ENCODE peak calls at places on chromosomes 16 and 17, in seven cellular contexts. One of them, this sample, is unnamed.

GRCh38 chr17:58208344-58208743 is 10.7 kb downstream of the MKS1 start:
- DNase-seq in fibroblast of lung: no peak
- DNase-seq in psoas muscle: no peak
- DNase-seq in cardiac muscle cell: no peak
- DNase-seq in ascending aorta: no peak
- DNase-seq in AG04449: no peak
- DNase-seq in uterus: no peak
- DNase-seq in this sample: no peak

GRCh38 chr17:45640141-45640850 is 143.8 kb upstream of the CRHR1 start:
- DNase-seq in fibroblast of lung: peak
- DNase-seq in psoas muscle: peak
- DNase-seq in cardiac muscle cell: peak
- DNase-seq in ascending aorta: no peak
- DNase-seq in AG04449: peak
- DNase-seq in uterus: peak
- DNase-seq in this sample: peak

GRCh38 chr17:78330570-78331224 is 29.2 kb downstream of the SOCS3 start:
- DNase-seq in fibroblast of lung: peak
- DNase-seq in psoas muscle: peak
- DNase-seq in cardiac muscle cell: no peak
- DNase-seq in ascending aorta: no peak
- DNase-seq in AG04449: no peak
- DNase-seq in uterus: peak
- DNase-seq in this sample: no peak

GRCh38 chr16:13594798-13595197 is 325.2 kb upstream of the ERCC4 start:
- DNase-seq in fibroblast of lung: no peak
- DNase-seq in psoas muscle: no peak
- DNase-seq in cardiac muscle cell: no peak
- DNase-seq in ascending aorta: no peak
- DNase-seq in AG04449: no peak
- DNase-seq in uterus: no peak
- DNase-seq in this sample: no peak

GRCh38 chr16:87570938-87571867 is 31.1 kb upstream of the JPH3 start:
- DNase-seq in fibroblast of lung: peak
- DNase-seq in psoas muscle: peak
- DNase-seq in cardiac muscle cell: peak
- DNase-seq in ascending aorta: peak
- DNase-seq in AG04449: no peak
- DNase-seq in uterus: no peak
- DNase-seq in this sample: peak

GRCh38 chr16:53984936-53985335 is 281.0 kb downstream of the FTO start:
- DNase-seq in fibroblast of lung: no peak
- DNase-seq in psoas muscle: no peak
- DNase-seq in cardiac muscle cell: no peak
- DNase-seq in ascending aorta: no peak
- DNase-seq in AG04449: no peak
- DNase-seq in uterus: no peak
- DNase-seq in this sample: no peak

GRCh38 chr17:70905796-70906195 is 736.5 kb downstream of the KCNJ2 start:
- DNase-seq in fibroblast of lung: peak
- DNase-seq in psoas muscle: no peak
- DNase-seq in cardiac muscle cell: peak
- DNase-seq in ascending aorta: peak
- DNase-seq in AG04449: peak
- DNase-seq in uterus: no peak
- DNase-seq in this sample: no peak

GRCh38 chr16:64452446-64452845 is 669.4 kb downstream of the CDH11 start:
- DNase-seq in fibroblast of lung: no peak
- DNase-seq in psoas muscle: no peak
- DNase-seq in cardiac muscle cell: no peak
- DNase-seq in ascending aorta: no peak
- DNase-seq in AG04449: no peak
- DNase-seq in uterus: no peak
- DNase-seq in this sample: no peak

GRCh38 chr17:74937064-74938051 is 1.7 kb downstream of the OTOP3 start:
- DNase-seq in fibroblast of lung: no peak
- DNase-seq in psoas muscle: no peak
- DNase-seq in cardiac muscle cell: no peak
- DNase-seq in ascending aorta: no peak
- DNase-seq in AG04449: no peak
- DNase-seq in uterus: no peak
- DNase-seq in this sample: peak

GRCh38 chr16:84014570-84015327 is 27.8 kb downstream of the SLC38A8 start:
- DNase-seq in fibroblast of lung: no peak
- DNase-seq in psoas muscle: no peak
- DNase-seq in cardiac muscle cell: no peak
- DNase-seq in ascending aorta: no peak
- DNase-seq in AG04449: no peak
- DNase-seq in uterus: no peak
- DNase-seq in this sample: no peak

GRCh38 chr17:45132569-45133463 is 501 bp upstream of the PLCD3 start:
- DNase-seq in fibroblast of lung: peak
- DNase-seq in psoas muscle: peak
- DNase-seq in cardiac muscle cell: peak
- DNase-seq in ascending aorta: no peak
- DNase-seq in AG04449: no peak
- DNase-seq in uterus: peak
- DNase-seq in this sample: peak

GRCh38 chr17:75970011-75970523 is 8.9 kb downstream of the ACOX1 start:
- DNase-seq in fibroblast of lung: no peak
- DNase-seq in psoas muscle: no peak
- DNase-seq in cardiac muscle cell: peak
- DNase-seq in ascending aorta: no peak
- DNase-seq in AG04449: no peak
- DNase-seq in uterus: no peak
- DNase-seq in this sample: no peak

GRCh38 chr17:31581022-31581483 is 189.6 kb downstream of the RAB11FIP4 start:
- DNase-seq in fibroblast of lung: peak
- DNase-seq in psoas muscle: peak
- DNase-seq in cardiac muscle cell: peak
- DNase-seq in ascending aorta: no peak
- DNase-seq in AG04449: no peak
- DNase-seq in uterus: peak
- DNase-seq in this sample: no peak

GRCh38 chr17:49217651-49218413 is 7.3 kb downstream of the ABI3 start:
- DNase-seq in fibroblast of lung: no peak
- DNase-seq in psoas muscle: peak
- DNase-seq in cardiac muscle cell: no peak
- DNase-seq in ascending aorta: peak
- DNase-seq in AG04449: no peak
- DNase-seq in uterus: no peak
- DNase-seq in this sample: no peak

GRCh38 chr17:42361781-42362186 is 26.5 kb downstream of the STAT3 start:
- DNase-seq in fibroblast of lung: no peak
- DNase-seq in psoas muscle: no peak
- DNase-seq in cardiac muscle cell: no peak
- DNase-seq in ascending aorta: no peak
- DNase-seq in AG04449: no peak
- DNase-seq in uterus: no peak
- DNase-seq in this sample: no peak

GRCh38 chr17:81609541-81610353 is 27.2 kb downstream of the NPLOC4 start:
- DNase-seq in fibroblast of lung: no peak
- DNase-seq in psoas muscle: no peak
- DNase-seq in cardiac muscle cell: peak
- DNase-seq in ascending aorta: no peak
- DNase-seq in AG04449: no peak
- DNase-seq in uterus: no peak
- DNase-seq in this sample: no peak

GRCh38 chr16:67068212-67068753 is 39.3 kb downstream of the CBFB start:
- DNase-seq in fibroblast of lung: no peak
- DNase-seq in psoas muscle: no peak
- DNase-seq in cardiac muscle cell: no peak
- DNase-seq in ascending aorta: no peak
- DNase-seq in AG04449: no peak
- DNase-seq in uterus: no peak
- DNase-seq in this sample: no peak

GRCh38 chr17:4553669-4554068 is 1.5 kb downstream of the MYBBP1A start:
- DNase-seq in fibroblast of lung: no peak
- DNase-seq in psoas muscle: peak
- DNase-seq in cardiac muscle cell: no peak
- DNase-seq in ascending aorta: no peak
- DNase-seq in AG04449: no peak
- DNase-seq in uterus: no peak
- DNase-seq in this sample: no peak

GRCh38 chr17:35476283-35476820 is 27.8 kb upstream of the SLFN13 start:
- DNase-seq in fibroblast of lung: no peak
- DNase-seq in psoas muscle: no peak
- DNase-seq in cardiac muscle cell: no peak
- DNase-seq in ascending aorta: no peak
- DNase-seq in AG04449: no peak
- DNase-seq in uterus: no peak
- DNase-seq in this sample: no peak

GRCh38 chr16:89723279-89724250 is 2.2 kb downstream of the ZNF276 start:
- DNase-seq in fibroblast of lung: peak
- DNase-seq in psoas muscle: no peak
- DNase-seq in cardiac muscle cell: peak
- DNase-seq in ascending aorta: no peak
- DNase-seq in AG04449: no peak
- DNase-seq in uterus: no peak
- DNase-seq in this sample: no peak

GRCh38 chr17:64736804-64737492 is 74.8 kb upstream of the SMURF2 start:
- DNase-seq in fibroblast of lung: peak
- DNase-seq in psoas muscle: no peak
- DNase-seq in cardiac muscle cell: peak
- DNase-seq in ascending aorta: no peak
- DNase-seq in AG04449: no peak
- DNase-seq in uterus: no peak
- DNase-seq in this sample: peak

GRCh38 chr16:55043499-55043898 is 112.8 kb downstream of the IRX5 start:
- DNase-seq in fibroblast of lung: no peak
- DNase-seq in psoas muscle: no peak
- DNase-seq in cardiac muscle cell: no peak
- DNase-seq in ascending aorta: no peak
- DNase-seq in AG04449: no peak
- DNase-seq in uterus: no peak
- DNase-seq in this sample: no peak
- TF ChIP-seq CTCF in fibroblast of lung: no peak
- TF ChIP-seq CTCF in psoas muscle: no peak
- TF ChIP-seq CTCF in cardiac muscle cell: no peak
- TF ChIP-seq CTCF in ascending aorta: no peak
- TF ChIP-seq CTCF in AG04449: no peak
- TF ChIP-seq CTCF in uterus: no peak
- TF ChIP-seq CTCF in this sample: peak

DNA sequence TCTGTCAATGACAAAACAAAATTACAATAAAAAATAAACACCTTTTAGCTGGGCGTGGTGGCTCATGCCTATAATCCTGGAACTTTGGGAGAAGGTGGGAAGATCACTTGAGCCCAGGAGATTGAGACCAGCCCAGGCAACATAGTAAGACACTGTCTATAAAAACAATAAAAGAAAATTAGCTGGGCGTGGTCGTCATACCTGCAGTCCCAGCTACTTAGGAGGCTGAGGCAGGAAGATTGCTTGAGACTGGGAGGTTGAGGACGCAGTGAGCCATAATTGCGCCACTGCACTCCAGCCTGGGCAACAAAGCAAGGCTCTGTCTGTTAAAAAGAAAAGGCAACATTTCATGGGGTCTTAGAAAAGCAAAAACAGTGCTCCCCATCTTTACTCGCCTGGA is 32.7 kb downstream of the EMP2 start:
- DNase-seq in fibroblast of lung: no peak
- DNase-seq in psoas muscle: no peak
- DNase-seq in cardiac muscle cell: no peak
- DNase-seq in ascending aorta: no peak
- DNase-seq in AG04449: no peak
- DNase-seq in uterus: no peak
- DNase-seq in this sample: no peak
- TF ChIP-seq CTCF in fibroblast of lung: no peak
- TF ChIP-seq CTCF in psoas muscle: no peak
- TF ChIP-seq CTCF in cardiac muscle cell: no peak
- TF ChIP-seq CTCF in ascending aorta: no peak
- TF ChIP-seq CTCF in AG04449: no peak
- TF ChIP-seq CTCF in uterus: no peak
- TF ChIP-seq CTCF in this sample: no peak

GRCh38 chr16:29736764-29737163 is 9.0 kb downstream of the C16orf54 start:
- DNase-seq in fibroblast of lung: no peak
- DNase-seq in psoas muscle: no peak
- DNase-seq in cardiac muscle cell: no peak
- DNase-seq in ascending aorta: no peak
- DNase-seq in AG04449: no peak
- DNase-seq in uterus: no peak
- DNase-seq in this sample: no peak

GRCh38 chr16:29734826-29735225 is 11.0 kb downstream of the C16orf54 start:
- DNase-seq in fibroblast of lung: no peak
- DNase-seq in psoas muscle: no peak
- DNase-seq in cardiac muscle cell: no peak
- DNase-seq in ascending aorta: no peak
- DNase-seq in AG04449: no peak
- DNase-seq in uterus: no peak
- DNase-seq in this sample: no peak

GRCh38 chr16:29737713-29738112 is 8.1 kb downstream of the C16orf54 start:
- DNase-seq in fibroblast of lung: no peak
- DNase-seq in psoas muscle: no peak
- DNase-seq in cardiac muscle cell: no peak
- DNase-seq in ascending aorta: no peak
- DNase-seq in AG04449: no peak
- DNase-seq in uterus: no peak
- DNase-seq in this sample: no peak

GRCh38 chr16:29738514-29738913 is 7.3 kb downstream of the C16orf54 start:
- DNase-seq in fibroblast of lung: no peak
- DNase-seq in psoas muscle: no peak
- DNase-seq in cardiac muscle cell: no peak
- DNase-seq in ascending aorta: no peak
- DNase-seq in AG04449: no peak
- DNase-seq in uterus: no peak
- DNase-seq in this sample: no peak

GRCh38 chr16:29736112-29736511 is 9.7 kb downstream of the C16orf54 start:
- DNase-seq in fibroblast of lung: no peak
- DNase-seq in psoas muscle: no peak
- DNase-seq in cardiac muscle cell: peak
- DNase-seq in ascending aorta: no peak
- DNase-seq in AG04449: no peak
- DNase-seq in uterus: no peak
- DNase-seq in this sample: peak
- TF ChIP-seq CTCF in fibroblast of lung: no peak
- TF ChIP-seq CTCF in psoas muscle: no peak
- TF ChIP-seq CTCF in cardiac muscle cell: peak
- TF ChIP-seq CTCF in ascending aorta: no peak
- TF ChIP-seq CTCF in AG04449: no peak
- TF ChIP-seq CTCF in uterus: no peak
- TF ChIP-seq CTCF in this sample: peak

GRCh38 chr16:46882940-46883307 is 1.2 kb upstream of the GPT2 start:
- DNase-seq in fibroblast of lung: no peak
- DNase-seq in psoas muscle: no peak
- DNase-seq in cardiac muscle cell: no peak
- DNase-seq in ascending aorta: no peak
- DNase-seq in AG04449: no peak
- DNase-seq in uterus: no peak
- DNase-seq in this sample: no peak

GRCh38 chr16:46883353-46883689 is 841 bp upstream of the GPT2 start:
- DNase-seq in fibroblast of lung: no peak
- DNase-seq in psoas muscle: no peak
- DNase-seq in cardiac muscle cell: no peak
- DNase-seq in ascending aorta: no peak
- DNase-seq in AG04449: no peak
- DNase-seq in uterus: no peak
- DNase-seq in this sample: no peak

GRCh38 chr16:46885960-46886763 is 2.0 kb downstream of the GPT2 start:
- DNase-seq in fibroblast of lung: peak
- DNase-seq in psoas muscle: peak
- DNase-seq in cardiac muscle cell: peak
- DNase-seq in ascending aorta: peak
- DNase-seq in AG04449: no peak
- DNase-seq in uterus: no peak
- DNase-seq in this sample: no peak

GRCh38 chr16:46883690-46884512 is at the start of gene GPT2:
- DNase-seq in fibroblast of lung: peak
- DNase-seq in psoas muscle: peak
- DNase-seq in cardiac muscle cell: peak
- DNase-seq in ascending aorta: peak
- DNase-seq in AG04449: peak
- DNase-seq in uterus: peak
- DNase-seq in this sample: peak

GRCh38 chr16:46884513-46885293 is 541 bp downstream of the GPT2 start:
- DNase-seq in fibroblast of lung: peak
- DNase-seq in psoas muscle: no peak
- DNase-seq in cardiac muscle cell: peak
- DNase-seq in ascending aorta: no peak
- DNase-seq in AG04449: no peak
- DNase-seq in uterus: no peak
- DNase-seq in this sample: no peak
- TF ChIP-seq CTCF in fibroblast of lung: no peak
- TF ChIP-seq CTCF in psoas muscle: no peak
- TF ChIP-seq CTCF in cardiac muscle cell: no peak
- TF ChIP-seq CTCF in ascending aorta: no peak
- TF ChIP-seq CTCF in AG04449: no peak
- TF ChIP-seq CTCF in uterus: no peak
- TF ChIP-seq CTCF in this sample: no peak